ENCODE peak calls at places on chromosomes 7 and 10, in eight cellular contexts. F is CD8-positive, alpha-beta T cell; P is heart right ventricle; J is ovary; R is SK-N-SH; Y is heart left ventricle; V is fibroblast of lung; N is Peyer's patch. B is an unnamed sample.

GRCh38 chr10:52027055-52027454 is 287.0 kb upstream of the DKK1 start:
- DNase-seq in F (no peak), P (no peak), J (no peak), R (no peak), Y (no peak), V (peak; percentile 98), N (no peak), B (no peak)

GRCh38 chr10:63217120-63217605 is 84.0 kb downstream of the NRBF2 start:
- DNase-seq in F (no peak), P (no peak), J (no peak), R (peak; percentile 54), Y (no peak), V (peak; percentile 80), N (no peak), B (peak; percentile 61)

GRCh38 chr7:157627033-157627432 is 290.2 kb downstream of the DNAJB6 start:
- DNase-seq in F (no peak), P (no peak), J (no peak), R (no peak), Y (no peak), V (no peak), N (no peak), B (no peak)

GRCh38 chr10:29120216-29120615 is 168.7 kb upstream of the LYZL1 start:
- DNase-seq in F (no peak), P (no peak), J (no peak), R (no peak), Y (no peak), V (peak; percentile 53), N (no peak), B (no peak)

GRCh38 chr7:27170936-27171635 is 3.0 kb downstream of the HOXA10 start:
- DNase-seq in F (no peak), P (no peak), J (no peak), R (no peak), Y (no peak), V (no peak), N (no peak), B (peak; percentile 44)

GRCh38 chr7:35485436-35485835 is 209.5 kb downstream of the HERPUD2 start:
- DNase-seq in F (no peak), P (no peak), J (no peak), R (no peak), Y (no peak), V (no peak), N (no peak), B (peak; percentile 43)

GRCh38 chr7:36048141-36048901 is 104.7 kb upstream of the EEPD1 start:
- DNase-seq in F (no peak), P (no peak), J (no peak), R (peak; percentile 58), Y (no peak), V (peak; percentile 98), N (no peak), B (no peak)

GRCh38 chr7:76393116-76394031 is 16.1 kb downstream of the SSC4D start:
- DNase-seq in F (peak; percentile 77), P (peak; percentile 96), J (peak; percentile 95), R (peak; percentile 100), Y (peak; percentile 96), V (peak; percentile 83), N (peak; percentile 92), B (peak; percentile 87)

GRCh38 chr7:90920336-90920735 is 324.2 kb downstream of the CDK14 start:
- DNase-seq in F (no peak), P (no peak), J (no peak), R (no peak), Y (no peak), V (no peak), N (no peak), B (no peak)

GRCh38 chr10:98266647-98267046 is 1.3 kb downstream of the LOXL4 start:
- DNase-seq in F (no peak), P (no peak), J (no peak), R (no peak), Y (no peak), V (no peak), N (no peak), B (no peak)

GRCh38 chr10:19908991-19909699 is 92.9 kb downstream of the PLXDC2 start:
- DNase-seq in F (no peak), P (no peak), J (no peak), R (no peak), Y (no peak), V (no peak), N (no peak), B (no peak)

GRCh38 chr7:82010416-82010815 is 240.6 kb upstream of the HGF start:
- DNase-seq in F (no peak), P (no peak), J (no peak), R (no peak), Y (no peak), V (no peak), N (no peak), B (no peak)

GRCh38 chr7:134453526-134453925 is 5.4 kb downstream of the AKR1B1 start:
- DNase-seq in F (no peak), P (no peak), J (no peak), R (no peak), Y (no peak), V (no peak), N (no peak), B (no peak)

GRCh38 chr7:134451656-134452055 is 7.2 kb downstream of the AKR1B1 start:
- DNase-seq in F (no peak), P (no peak), J (no peak), R (no peak), Y (no peak), V (no peak), N (no peak), B (no peak)

GRCh38 chr7:134452419-134452827 is 6.5 kb downstream of the AKR1B1 start:
- DNase-seq in F (no peak), P (no peak), J (no peak), R (no peak), Y (peak; percentile 50), V (no peak), N (no peak), B (no peak)

GRCh38 chr7:134452991-134453473 is 5.9 kb downstream of the AKR1B1 start:
- DNase-seq in F (no peak), P (no peak), J (no peak), R (no peak), Y (no peak), V (no peak), N (no peak), B (no peak)

GRCh38 chr7:134454277-134454676 is 4.6 kb downstream of the AKR1B1 start:
- DNase-seq in F (no peak), P (no peak), J (no peak), R (no peak), Y (no peak), V (peak; percentile 49), N (no peak), B (no peak)
- H3K27ac ChIP-seq in F (no peak overlapping the region), P (peak overlapping the region; percentile 64), J (peak overlapping the region; percentile 19), R (no peak overlapping the region), Y (peak overlapping the region; percentile 45), V (no peak overlapping the region), N (peak overlapping the region; percentile 66), B (no peak overlapping the region)

DNA sequence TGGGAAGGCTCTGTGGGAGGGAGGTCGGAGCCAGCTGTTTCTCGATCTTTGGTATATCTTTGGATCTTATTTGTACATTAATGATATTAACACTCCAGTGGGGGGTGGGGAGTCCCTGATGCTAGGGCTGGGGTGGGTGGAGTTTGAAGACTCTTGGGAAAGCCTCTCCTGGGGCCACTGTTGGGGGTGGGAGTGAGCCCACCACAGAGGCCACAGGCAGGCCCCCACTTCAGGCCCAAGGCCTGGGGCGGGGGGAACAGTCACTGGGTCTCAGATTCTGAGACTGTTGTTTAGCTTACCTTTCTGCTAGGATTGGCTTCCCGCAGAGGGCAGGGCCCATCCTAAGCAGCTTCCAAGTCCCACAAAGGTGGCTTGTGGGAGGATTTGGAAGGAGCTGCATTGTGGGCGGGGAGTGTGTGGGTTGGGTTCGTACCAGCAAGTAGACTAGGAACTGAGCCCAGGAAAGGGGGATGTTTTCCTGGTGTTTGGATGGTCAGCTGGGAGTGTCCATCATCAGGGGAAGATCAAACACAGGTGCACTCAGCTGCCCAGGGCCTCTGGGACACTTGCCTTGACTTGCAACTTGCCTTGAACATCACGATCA is 11.9 kb downstream of the YKT6 start:
- DNase-seq in F (no peak), P (no peak), J (no peak), R (no peak), Y (no peak), V (no peak), N (no peak), B (no peak)
- H3K4me1 ChIP-seq in F (no peaks in the 10 kb centered on the region), P (no peaks in the 10 kb centered on the region), J (no peaks in the 10 kb centered on the region), R (peaks cover 21% of the 10 kb centered on the region), Y (no peaks in the 10 kb centered on the region), V (no peaks in the 10 kb centered on the region), N (no peaks in the 10 kb centered on the region), B (peaks cover 27% of the 10 kb centered on the region)

GRCh38 chr7:2560175-2560695 is 1.5 kb downstream of the IQCE start:
- DNase-seq in F (no peak), P (no peak), J (no peak), R (peak; percentile 35), Y (no peak), V (no peak), N (no peak), B (no peak)
- H3K27ac ChIP-seq in F (no peak overlapping the region), P (no peak overlapping the region), J (no peak overlapping the region), R (no peak overlapping the region), Y (no peak overlapping the region), V (no peak overlapping the region), N (peak overlapping the region; percentile 77), B (no peak overlapping the region)

GRCh38 chr7:5508698-5509097 is 85.1 kb upstream of the TNRC18 start:
- DNase-seq in F (no peak), P (no peak), J (no peak), R (no peak), Y (no peak), V (no peak), N (no peak), B (no peak)
- H3K4me1 ChIP-seq in F (peaks cover 7% of the 10 kb centered on the region), P (peaks cover 14% of the 10 kb centered on the region), J (no peaks in the 10 kb centered on the region), R (peaks cover 8% of the 10 kb centered on the region), Y (no peaks in the 10 kb centered on the region), V (no peaks in the 10 kb centered on the region), N (no peaks in the 10 kb centered on the region), B (peaks cover 5% of the 10 kb centered on the region)

GRCh38 chr7:33195264-33195663 is 65.9 kb downstream of the BBS9 start:
- DNase-seq in F (no peak), P (no peak), J (no peak), R (no peak), Y (no peak), V (peak; percentile 60), N (no peak), B (no peak)

GRCh38 chr7:33192695-33193291 is 63.4 kb downstream of the BBS9 start:
- DNase-seq in F (no peak), P (no peak), J (no peak), R (no peak), Y (no peak), V (no peak), N (no peak), B (no peak)

GRCh38 chr7:33200282-33200681 is 70.9 kb downstream of the BBS9 start:
- DNase-seq in F (no peak), P (no peak), J (no peak), R (no peak), Y (no peak), V (no peak), N (no peak), B (no peak)

GRCh38 chr7:33193308-33193864 is 64.0 kb downstream of the BBS9 start:
- DNase-seq in F (no peak), P (no peak), J (no peak), R (no peak), Y (no peak), V (no peak), N (no peak), B (no peak)

GRCh38 chr7:33196194-33196593 is 66.8 kb downstream of the BBS9 start:
- DNase-seq in F (no peak), P (no peak), J (no peak), R (peak; percentile 49), Y (no peak), V (no peak), N (no peak), B (no peak)
- H3K27ac ChIP-seq in F (no peak overlapping the region), P (no peak overlapping the region), J (no peak overlapping the region), R (peak overlapping the region; percentile 44), Y (no peak overlapping the region), V (no peak overlapping the region), N (no peak overlapping the region), B (no peak overlapping the region)

B was measured in neural progenitor cell.